ENCODE peak calls at places on chromosomes 7 and 10, in eight cellular contexts. One of them, this sample, is unnamed.

GRCh38 chr7:10973942-10974716 is 457 bp downstream of the PHF14 start:
- DNase-seq in testis: peak; percentile 48
- DNase-seq in uterus: no peak
- DNase-seq in esophagus squamous epithelium: no peak
- DNase-seq in psoas muscle: peak; percentile 67
- DNase-seq in brain microvascular endothelial cell: peak; percentile 36
- DNase-seq in hepatocyte: peak; percentile 53
- DNase-seq in mammary epithelial cell: no peak
- DNase-seq in this sample: peak; percentile 74

GRCh38 chr7:41054960-41055700 is 647.8 kb downstream of the INHBA start:
- DNase-seq in mammary epithelial cell: no peak
- DNase-seq in esophagus squamous epithelium: no peak
- DNase-seq in brain microvascular endothelial cell: no peak
- DNase-seq in testis: no peak
- DNase-seq in psoas muscle: no peak
- DNase-seq in uterus: no peak
- DNase-seq in hepatocyte: no peak
- DNase-seq in this sample: no peak

GRCh38 chr7:26667514-26668133 is 196.8 kb downstream of the SKAP2 start:
- DNase-seq in uterus: peak; percentile 71
- DNase-seq in esophagus squamous epithelium: no peak
- DNase-seq in mammary epithelial cell: peak; percentile 86
- DNase-seq in testis: peak; percentile 89
- DNase-seq in brain microvascular endothelial cell: peak; percentile 85
- DNase-seq in psoas muscle: no peak
- DNase-seq in hepatocyte: peak; percentile 94
- DNase-seq in this sample: peak; percentile 83

GRCh38 chr10:1172256-1172975 is 116.2 kb downstream of the WDR37 start:
- DNase-seq in esophagus squamous epithelium: no peak
- DNase-seq in uterus: no peak
- DNase-seq in psoas muscle: no peak
- DNase-seq in brain microvascular endothelial cell: no peak
- DNase-seq in testis: no peak
- DNase-seq in hepatocyte: no peak
- DNase-seq in mammary epithelial cell: no peak
- DNase-seq in this sample: peak; percentile 21

GRCh38 chr7:94295805-94296204 is 98.9 kb upstream of the COL1A2 start:
- DNase-seq in mammary epithelial cell: peak; percentile 30
- DNase-seq in esophagus squamous epithelium: no peak
- DNase-seq in brain microvascular endothelial cell: peak; percentile 62
- DNase-seq in hepatocyte: peak; percentile 66
- DNase-seq in psoas muscle: no peak
- DNase-seq in uterus: peak; percentile 27
- DNase-seq in testis: peak; percentile 20
- DNase-seq in this sample: peak; percentile 72

GRCh38 chr10:59397971-59398370 is 35.6 kb upstream of the FAM13C start:
- DNase-seq in testis: no peak
- DNase-seq in uterus: no peak
- DNase-seq in esophagus squamous epithelium: no peak
- DNase-seq in psoas muscle: no peak
- DNase-seq in mammary epithelial cell: no peak
- DNase-seq in hepatocyte: no peak
- DNase-seq in brain microvascular endothelial cell: no peak
- DNase-seq in this sample: no peak

GRCh38 chr10:101237908-101238731 is 8.9 kb upstream of the LBX1 start:
- DNase-seq in mammary epithelial cell: no peak
- DNase-seq in testis: no peak
- DNase-seq in hepatocyte: no peak
- DNase-seq in uterus: no peak
- DNase-seq in brain microvascular endothelial cell: no peak
- DNase-seq in psoas muscle: no peak
- DNase-seq in esophagus squamous epithelium: no peak
- DNase-seq in this sample: no peak

GRCh38 chr10:103800789-103801540 is 54.4 kb downstream of the SH3PXD2A start:
- DNase-seq in esophagus squamous epithelium: no peak
- DNase-seq in hepatocyte: no peak
- DNase-seq in uterus: no peak
- DNase-seq in brain microvascular endothelial cell: no peak
- DNase-seq in testis: peak; percentile 41
- DNase-seq in mammary epithelial cell: peak; percentile 98
- DNase-seq in psoas muscle: peak; percentile 40
- DNase-seq in this sample: no peak

GRCh38 chr10:22978287-22978686 is 50.4 kb downstream of the ARMC3 start:
- DNase-seq in testis: peak; percentile 38
- DNase-seq in mammary epithelial cell: no peak
- DNase-seq in esophagus squamous epithelium: no peak
- DNase-seq in hepatocyte: no peak
- DNase-seq in brain microvascular endothelial cell: no peak
- DNase-seq in psoas muscle: no peak
- DNase-seq in uterus: no peak
- DNase-seq in this sample: no peak

GRCh38 chr7:99729501-99730261 is 5.3 kb downstream of the CYP3A7 start:
- DNase-seq in hepatocyte: peak; percentile 46
- DNase-seq in uterus: no peak
- DNase-seq in psoas muscle: no peak
- DNase-seq in mammary epithelial cell: peak; percentile 83
- DNase-seq in brain microvascular endothelial cell: no peak
- DNase-seq in testis: no peak
- DNase-seq in esophagus squamous epithelium: no peak
- DNase-seq in this sample: peak; percentile 78

GRCh38 chr10:5446390-5446926 is 34.1 kb downstream of the NET1 start:
- DNase-seq in brain microvascular endothelial cell: peak; percentile 82
- DNase-seq in psoas muscle: peak; percentile 93
- DNase-seq in uterus: peak; percentile 94
- DNase-seq in testis: peak; percentile 97
- DNase-seq in hepatocyte: peak; percentile 98
- DNase-seq in esophagus squamous epithelium: peak; percentile 41
- DNase-seq in mammary epithelial cell: peak; percentile 95
- DNase-seq in this sample: peak; percentile 88

GRCh38 chr7:35399216-35399615 is 145.3 kb upstream of the TBX20 start:
- DNase-seq in testis: no peak
- DNase-seq in brain microvascular endothelial cell: no peak
- DNase-seq in esophagus squamous epithelium: no peak
- DNase-seq in uterus: no peak
- DNase-seq in mammary epithelial cell: no peak
- DNase-seq in psoas muscle: no peak
- DNase-seq in hepatocyte: no peak
- DNase-seq in this sample: no peak
- H3K4me3 ChIP-seq in testis: no peak overlapping the region
- H3K4me3 ChIP-seq in brain microvascular endothelial cell: no peak overlapping the region
- H3K4me3 ChIP-seq in esophagus squamous epithelium: no peak overlapping the region
- H3K4me3 ChIP-seq in uterus: no peak overlapping the region
- H3K4me3 ChIP-seq in mammary epithelial cell: no peak overlapping the region
- H3K4me3 ChIP-seq in psoas muscle: no peak overlapping the region
- H3K4me3 ChIP-seq in hepatocyte: no peak overlapping the region
- H3K4me3 ChIP-seq in this sample: no peak overlapping the region

DNA sequence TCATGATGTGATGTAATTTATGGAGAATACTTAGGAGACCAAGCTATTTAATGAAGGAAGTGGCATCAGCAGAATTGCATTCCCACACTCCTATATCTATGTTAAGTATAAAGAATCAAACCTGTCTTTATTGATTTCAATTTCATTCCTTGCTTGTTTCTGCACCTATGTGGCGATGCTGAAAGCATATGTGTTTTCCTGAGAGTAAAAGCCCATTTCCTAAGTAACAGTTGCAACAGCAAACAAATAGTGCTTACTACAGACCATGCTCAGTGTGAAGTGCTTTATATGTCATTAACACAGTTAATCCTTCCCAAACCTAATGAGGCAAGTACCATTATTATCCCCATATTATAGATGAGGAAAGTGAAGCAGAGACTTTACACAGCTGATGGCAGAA is 552.1 kb downstream of the PARD3 start:
- DNase-seq in mammary epithelial cell: no peak
- DNase-seq in psoas muscle: no peak
- DNase-seq in uterus: no peak
- DNase-seq in esophagus squamous epithelium: no peak
- DNase-seq in testis: no peak
- DNase-seq in hepatocyte: no peak
- DNase-seq in brain microvascular endothelial cell: no peak
- DNase-seq in this sample: peak; percentile 43
- TF ChIP-seq CTCF in mammary epithelial cell: peak; percentile 37
- TF ChIP-seq CTCF in psoas muscle: no peak
- TF ChIP-seq CTCF in uterus: no peak
- TF ChIP-seq CTCF in esophagus squamous epithelium: no peak
- TF ChIP-seq CTCF in testis: no peak
- TF ChIP-seq CTCF in hepatocyte: no peak
- TF ChIP-seq CTCF in brain microvascular endothelial cell: peak; percentile 55
- TF ChIP-seq CTCF in this sample: no peak

GRCh38 chr7:148903504-148903903 is 19.4 kb upstream of the EZH2 start:
- DNase-seq in psoas muscle: no peak
- DNase-seq in testis: no peak
- DNase-seq in hepatocyte: no peak
- DNase-seq in mammary epithelial cell: no peak
- DNase-seq in uterus: no peak
- DNase-seq in brain microvascular endothelial cell: no peak
- DNase-seq in esophagus squamous epithelium: no peak
- DNase-seq in this sample: no peak
- H3K4me3 ChIP-seq in psoas muscle: no peak overlapping the region
- H3K4me3 ChIP-seq in testis: no peak overlapping the region
- H3K4me3 ChIP-seq in hepatocyte: no peak overlapping the region
- H3K4me3 ChIP-seq in mammary epithelial cell: no peak overlapping the region
- H3K4me3 ChIP-seq in uterus: no peak overlapping the region
- H3K4me3 ChIP-seq in brain microvascular endothelial cell: no peak overlapping the region
- H3K4me3 ChIP-seq in esophagus squamous epithelium: no peak overlapping the region
- H3K4me3 ChIP-seq in this sample: no peak overlapping the region

GRCh38 chr10:43845121-43845520 is 196.4 kb upstream of the ZNF32 start:
- DNase-seq in testis: no peak
- DNase-seq in psoas muscle: no peak
- DNase-seq in uterus: no peak
- DNase-seq in hepatocyte: no peak
- DNase-seq in brain microvascular endothelial cell: no peak
- DNase-seq in mammary epithelial cell: no peak
- DNase-seq in esophagus squamous epithelium: no peak
- DNase-seq in this sample: no peak

GRCh38 chr10:43842496-43842895 is 193.8 kb upstream of the ZNF32 start:
- DNase-seq in brain microvascular endothelial cell: no peak
- DNase-seq in testis: no peak
- DNase-seq in mammary epithelial cell: no peak
- DNase-seq in psoas muscle: no peak
- DNase-seq in esophagus squamous epithelium: no peak
- DNase-seq in uterus: peak; percentile 11
- DNase-seq in hepatocyte: no peak
- DNase-seq in this sample: no peak

GRCh38 chr10:43843331-43844101 is 194.8 kb upstream of the ZNF32 start:
- DNase-seq in brain microvascular endothelial cell: peak; percentile 44
- DNase-seq in hepatocyte: no peak
- DNase-seq in esophagus squamous epithelium: no peak
- DNase-seq in uterus: peak; percentile 50
- DNase-seq in testis: no peak
- DNase-seq in mammary epithelial cell: no peak
- DNase-seq in psoas muscle: peak; percentile 80
- DNase-seq in this sample: peak; percentile 89

GRCh38 chr10:43846187-43846680 is 197.6 kb upstream of the ZNF32 start:
- DNase-seq in esophagus squamous epithelium: no peak
- DNase-seq in hepatocyte: no peak
- DNase-seq in mammary epithelial cell: no peak
- DNase-seq in brain microvascular endothelial cell: peak; percentile 29
- DNase-seq in psoas muscle: no peak
- DNase-seq in uterus: peak; percentile 54
- DNase-seq in testis: no peak
- DNase-seq in this sample: peak; percentile 80

DNA sequence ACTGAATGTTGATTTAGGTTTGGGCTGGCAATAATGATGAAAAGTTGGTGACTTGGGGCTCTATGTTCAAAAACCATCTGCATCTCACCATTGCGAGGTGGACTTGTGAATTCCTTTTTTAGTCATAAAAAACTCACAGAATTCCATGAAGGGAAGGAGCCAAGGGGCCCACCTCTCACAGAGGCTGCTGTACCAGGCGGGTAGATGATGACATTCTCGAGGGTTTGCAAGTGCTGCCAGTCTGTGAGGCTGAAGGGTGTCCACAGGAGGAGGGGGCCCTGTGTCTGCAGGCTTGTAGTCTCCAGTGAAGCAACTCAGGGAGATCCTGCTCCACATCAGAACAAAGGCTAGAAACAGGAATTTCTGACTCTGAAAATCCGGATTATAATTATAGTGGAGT is 195.6 kb upstream of the ZNF32 start:
- DNase-seq in esophagus squamous epithelium: no peak
- DNase-seq in brain microvascular endothelial cell: no peak
- DNase-seq in uterus: no peak
- DNase-seq in psoas muscle: no peak
- DNase-seq in hepatocyte: no peak
- DNase-seq in mammary epithelial cell: no peak
- DNase-seq in testis: no peak
- DNase-seq in this sample: no peak
- TF ChIP-seq CTCF in esophagus squamous epithelium: no peak
- TF ChIP-seq CTCF in brain microvascular endothelial cell: no peak
- TF ChIP-seq CTCF in uterus: no peak
- TF ChIP-seq CTCF in psoas muscle: no peak
- TF ChIP-seq CTCF in hepatocyte: no peak
- TF ChIP-seq CTCF in mammary epithelial cell: no peak
- TF ChIP-seq CTCF in testis: no peak
- TF ChIP-seq CTCF in this sample: no peak

DNA sequence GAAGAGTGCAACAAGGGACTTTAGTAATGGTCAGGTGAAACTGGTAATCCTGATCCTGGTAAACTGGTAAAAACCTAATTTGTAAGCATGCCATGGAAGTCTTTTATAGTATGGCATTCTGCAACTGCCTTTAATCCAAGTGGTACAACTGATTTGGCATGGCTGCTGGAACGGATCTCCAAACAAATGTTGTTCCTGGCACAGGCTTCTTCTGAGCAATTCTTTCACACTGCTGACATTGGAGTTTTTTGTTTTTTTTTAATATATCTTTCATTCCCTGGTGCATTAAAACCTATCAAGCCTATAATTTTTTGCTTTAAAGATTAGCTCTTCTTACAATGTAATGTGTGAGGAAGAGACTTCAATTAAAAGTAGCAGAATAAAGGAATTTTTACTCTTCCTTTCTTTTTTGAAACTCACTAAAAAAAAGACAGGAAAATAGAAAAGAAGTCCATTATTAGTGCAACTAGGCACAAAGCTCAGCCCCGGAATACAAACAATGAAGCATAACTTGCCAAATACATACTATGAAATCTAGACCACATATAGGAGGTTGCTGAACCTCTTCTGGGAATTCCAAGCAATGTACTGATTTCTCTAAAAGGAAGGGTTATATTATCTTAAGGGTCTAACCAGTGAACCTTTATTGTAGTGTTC is 79.3 kb upstream of the OIT3 start:
- DNase-seq in uterus: no peak
- DNase-seq in hepatocyte: no peak
- DNase-seq in psoas muscle: no peak
- DNase-seq in mammary epithelial cell: no peak
- DNase-seq in esophagus squamous epithelium: no peak
- DNase-seq in brain microvascular endothelial cell: no peak
- DNase-seq in testis: no peak
- DNase-seq in this sample: peak; percentile 51
- H3K4me3 ChIP-seq in uterus: no peak overlapping the region
- H3K4me3 ChIP-seq in hepatocyte: no peak overlapping the region
- H3K4me3 ChIP-seq in psoas muscle: no peak overlapping the region
- H3K4me3 ChIP-seq in mammary epithelial cell: no peak overlapping the region
- H3K4me3 ChIP-seq in esophagus squamous epithelium: no peak overlapping the region
- H3K4me3 ChIP-seq in brain microvascular endothelial cell: no peak overlapping the region
- H3K4me3 ChIP-seq in testis: no peak overlapping the region
- H3K4me3 ChIP-seq in this sample: no peak overlapping the region

GRCh38 chr7:22854158-22855048 is 31.8 kb upstream of the TOMM7 start:
- DNase-seq in brain microvascular endothelial cell: peak; percentile 63
- DNase-seq in testis: peak; percentile 87
- DNase-seq in esophagus squamous epithelium: peak; percentile 16
- DNase-seq in hepatocyte: peak; percentile 74
- DNase-seq in uterus: peak; percentile 95
- DNase-seq in mammary epithelial cell: peak; percentile 73
- DNase-seq in psoas muscle: peak; percentile 95
- DNase-seq in this sample: peak; percentile 96
- TF ChIP-seq CTCF in brain microvascular endothelial cell: no peak
- TF ChIP-seq CTCF in testis: no peak
- TF ChIP-seq CTCF in esophagus squamous epithelium: peak; percentile 56
- TF ChIP-seq CTCF in hepatocyte: no peak
- TF ChIP-seq CTCF in uterus: peak; percentile 51
- TF ChIP-seq CTCF in mammary epithelial cell: no peak
- TF ChIP-seq CTCF in psoas muscle: peak; percentile 78
- TF ChIP-seq CTCF in this sample: no peak

This sample was measured in foreskin fibroblast.